ENCODE peak calls at places on chromosomes 7 and 10, in nine cellular contexts. Y is H1, T is body of pancreas, R is stomach, L is uterus, Q is testis, S is sigmoid colon, X is heart left ventricle, P is Peyer's patch. Z is an unnamed sample.

GRCh38 chr7:99365318-99366141 is 9.0 kb upstream of the ARPC1B start:
- DNase-seq in L (no peak), P (peak; percentile 83), T (peak; percentile 67), R (peak; percentile 74), Q (peak; percentile 54), X (no peak), S (no peak), Y (peak; percentile 74), Z (peak; percentile 92)

GRCh38 chr7:131226116-131226562 is 101.5 kb upstream of the MKLN1 start:
- DNase-seq in S (no peak), X (no peak), Y (no peak), P (no peak), Q (no peak), T (no peak), L (no peak), R (no peak), Z (no peak)

GRCh38 chr7:68269410-68269809 is 1272.8 kb downstream of the TYW1 start:
- DNase-seq in T (peak; percentile 36), Q (no peak), S (no peak), P (no peak), L (no peak), Y (no peak), R (no peak), X (no peak), Z (no peak)

GRCh38 chr10:118181021-118181420 is 134.3 kb upstream of the RAB11FIP2 start:
- DNase-seq in X (no peak), Y (no peak), P (no peak), T (no peak), Q (no peak), L (no peak), R (no peak), S (no peak), Z (no peak)

GRCh38 chr10:81953420-81953819 is 78.4 kb downstream of the NRG3 start:
- DNase-seq in L (no peak), R (no peak), P (no peak), T (no peak), X (no peak), Q (no peak), Y (no peak), S (no peak), Z (no peak)

GRCh38 chr10:35448687-35449662 is 112.7 kb downstream of the CCNY start:
- DNase-seq in L (no peak), Q (peak; percentile 66), P (no peak), S (peak; percentile 73), Y (no peak), X (peak; percentile 55), R (peak; percentile 38), T (peak; percentile 46), Z (no peak)

GRCh38 chr10:48523212-48523819 is 81.6 kb downstream of the ARHGAP22 start:
- DNase-seq in T (peak; percentile 42), Y (no peak), X (peak; percentile 53), P (no peak), S (peak; percentile 87), R (peak; percentile 24), L (peak; percentile 73), Q (peak; percentile 71), Z (peak; percentile 63)

GRCh38 chr7:151351027-151351426 is 9.4 kb downstream of the NUB1 start:
- DNase-seq in R (no peak), T (no peak), Y (peak; percentile 77), X (no peak), L (no peak), S (no peak), Q (no peak), P (no peak), Z (peak; percentile 84)

GRCh38 chr7:50092579-50093411 is at the start of gene ZPBP:
- DNase-seq in S (no peak), X (peak; percentile 10), Q (peak; percentile 76), L (no peak), Y (peak; percentile 51), T (peak; percentile 46), P (peak; percentile 50), R (no peak), Z (peak; percentile 88)

GRCh38 chr7:115748123-115748738 is 282.3 kb downstream of the TFEC start:
- DNase-seq in Q (no peak), X (no peak), Y (no peak), S (no peak), P (no peak), R (no peak), T (no peak), L (no peak), Z (no peak)

GRCh38 chr7:104926189-104926904 is 87.7 kb upstream of the KMT2E start:
- DNase-seq in L (no peak), S (no peak), P (no peak), R (no peak), X (no peak), Y (no peak), Q (no peak), T (no peak), Z (no peak)

GRCh38 chr10:52215745-52216361 is 98.2 kb upstream of the DKK1 start:
- DNase-seq in P (no peak), Q (peak; percentile 63), S (no peak), X (peak; percentile 23), Y (no peak), T (peak; percentile 61), R (peak; percentile 43), L (no peak), Z (no peak)

GRCh38 chr7:87498893-87499292 is 23.4 kb upstream of the ABCB4 start:
- DNase-seq in Y (no peak), X (no peak), Q (no peak), T (no peak), S (no peak), P (no peak), R (no peak), L (no peak), Z (no peak)

GRCh38 chr10:71974489-71975011 is 10.4 kb downstream of the CHST3 start:
- DNase-seq in L (no peak), X (no peak), Q (no peak), T (no peak), R (no peak), P (no peak), Y (no peak), S (peak; percentile 74), Z (peak; percentile 61)

GRCh38 chr7:13099197-13099795 is 411.9 kb downstream of the ARL4A start:
- DNase-seq in X (no peak), R (no peak), S (no peak), Q (no peak), T (no peak), P (no peak), L (no peak), Y (no peak), Z (no peak)

GRCh38 chr7:159094030-159094740 is 50.5 kb downstream of the VIPR2 start:
- DNase-seq in T (no peak), Y (peak; percentile 30), Q (no peak), S (peak; percentile 53), L (no peak), R (peak; percentile 17), X (peak; percentile 5), P (peak; percentile 33), Z (peak; percentile 49)

GRCh38 chr7:26183545-26184282 is 16.8 kb downstream of the HNRNPA2B1 start:
- DNase-seq in S (no peak), T (no peak), X (no peak), Y (no peak), L (no peak), R (no peak), P (no peak), Q (no peak), Z (no peak)
- TF ChIP-seq POLR2A in S (no peak), T (no peak), X (no peak), Y (peak; percentile 13), L (no peak), R (no peak), P (no peak), Q (no peak), Z (no peak)

DNA sequence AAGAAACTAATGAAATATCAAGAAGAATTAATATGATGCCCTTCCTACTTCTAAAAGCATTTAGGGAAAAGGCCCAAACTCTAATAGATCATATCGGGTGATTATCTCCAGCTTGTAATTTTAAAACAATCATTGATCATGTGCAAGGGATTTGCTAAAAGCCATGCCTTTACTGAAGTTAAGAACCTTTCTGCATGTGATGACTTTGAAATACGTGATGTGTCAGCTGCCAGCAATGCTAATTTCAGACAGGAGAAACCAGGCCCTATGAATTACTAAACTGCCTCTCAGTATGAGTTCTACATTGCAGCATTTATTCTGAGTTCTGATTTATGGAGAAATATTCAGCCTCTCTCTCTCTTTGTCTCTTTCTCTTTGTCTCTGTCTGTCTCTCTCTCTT is 203.6 kb upstream of the AKR1E2 start:
- DNase-seq in L (no peak), Q (no peak), S (no peak), T (no peak), R (no peak), P (no peak), Y (no peak), X (no peak), Z (no peak)
- H3K27ac ChIP-seq in L (no peak overlapping the region), Q (no peak overlapping the region), S (no peak overlapping the region), T (no peak overlapping the region), R (no peak overlapping the region), P (no peak overlapping the region), Y (no peak overlapping the region), X (no peak overlapping the region), Z (no peak overlapping the region)

GRCh38 chr7:27113991-27114866 is 11.7 kb upstream of the HOXA2 start:
- DNase-seq in R (no peak), X (no peak), Y (peak; percentile 52), S (peak; percentile 89), Q (no peak), P (peak; percentile 69), L (peak; percentile 72), T (no peak), Z (no peak)
- H3K4me1 ChIP-seq in R (peaks cover 48% of the 10 kb centered on the region), X (no peaks in the 10 kb centered on the region), Y (peaks cover 6% of the 10 kb centered on the region), S (no peaks in the 10 kb centered on the region), Q (no peaks in the 10 kb centered on the region), P (no peaks in the 10 kb centered on the region), L (peaks cover 12% of the 10 kb centered on the region), T (peaks cover 8% of the 10 kb centered on the region), Z (peaks cover 63% of the 10 kb centered on the region)

GRCh38 chr7:127591591-127591990 is 1.9 kb upstream of the FSCN3 start:
- DNase-seq in Y (no peak), R (no peak), L (no peak), S (no peak), T (no peak), X (no peak), Q (no peak), P (no peak), Z (no peak)

GRCh38 chr7:127594490-127594889 is 954 bp downstream of the FSCN3 start:
- DNase-seq in L (no peak), R (no peak), P (no peak), S (no peak), Y (no peak), X (no peak), T (peak; percentile 74), Q (no peak), Z (no peak)

GRCh38 chr7:127589901-127590300 is 1.7 kb downstream of the ARF5 start:
- DNase-seq in X (no peak), R (no peak), Q (no peak), L (no peak), Y (no peak), P (no peak), T (no peak), S (no peak), Z (no peak)

GRCh38 chr7:127591189-127591588 is 2.3 kb upstream of the FSCN3 start:
- DNase-seq in R (no peak), L (no peak), P (no peak), Y (no peak), T (no peak), S (no peak), Q (no peak), X (no peak), Z (no peak)

DNA sequence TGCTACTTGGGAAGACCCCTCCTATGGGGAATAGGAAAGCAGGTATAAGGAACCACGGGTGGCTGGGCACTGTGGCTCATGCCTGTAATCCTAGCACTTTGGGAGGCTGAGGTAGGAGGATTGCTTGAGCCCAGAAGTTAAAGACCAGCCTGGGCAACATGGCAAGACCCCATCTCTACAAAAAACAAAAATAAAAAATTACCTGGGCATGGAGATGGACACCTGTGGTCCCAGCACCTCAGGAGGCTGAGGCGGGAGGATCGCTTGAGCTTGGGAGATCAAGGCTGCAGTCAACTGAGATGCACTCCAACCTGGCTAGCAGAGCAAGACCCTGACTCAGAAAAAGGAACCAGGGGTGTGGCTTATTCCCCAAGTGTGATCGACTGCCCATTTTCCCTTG is 986 bp upstream of the FSCN3 start:
- DNase-seq in S (no peak), T (no peak), X (no peak), P (no peak), Y (no peak), R (no peak), Q (no peak), L (no peak), Z (no peak)
- TF ChIP-seq POLR2A in S (no peak), T (no peak), X (no peak), P (no peak), Y (no peak), R (no peak), Q (no peak), L (no peak), Z (no peak)

Z was measured in spleen.